ENCODE peak calls at places on chromosomes 5 and 9, in four cellular contexts. One of them, this sample, is unnamed.

GRCh38 chr9:135239769-135240141 is 152.3 kb downstream of the OLFM1 start:
- DNase-seq in fibroblast of pulmonary artery: no peak
- DNase-seq in body of pancreas: no peak
- DNase-seq in NCI-H1105 treated with DMSO at 0.1 percent for 48 hours: no peak
- DNase-seq in this sample: no peak

GRCh38 chr5:151298063-151298462 is 5.5 kb downstream of the SLC36A3 start:
- DNase-seq in fibroblast of pulmonary artery: peak; percentile 75
- DNase-seq in body of pancreas: peak; percentile 22
- DNase-seq in NCI-H1105 treated with DMSO at 0.1 percent for 48 hours: no peak
- DNase-seq in this sample: peak; percentile 6

GRCh38 chr9:128636556-128637530 is 19.8 kb downstream of the DYNC2I2 start:
- DNase-seq in fibroblast of pulmonary artery: no peak
- DNase-seq in body of pancreas: peak; percentile 23
- DNase-seq in NCI-H1105 treated with DMSO at 0.1 percent for 48 hours: peak; percentile 32
- DNase-seq in this sample: no peak

GRCh38 chr5:149831492-149831891 is 101.4 kb downstream of the PPARGC1B start:
- DNase-seq in fibroblast of pulmonary artery: peak; percentile 39
- DNase-seq in body of pancreas: no peak
- DNase-seq in NCI-H1105 treated with DMSO at 0.1 percent for 48 hours: no peak
- DNase-seq in this sample: no peak

GRCh38 chr9:26462213-26462612 is 430.4 kb downstream of the CAAP1 start:
- DNase-seq in fibroblast of pulmonary artery: no peak
- DNase-seq in body of pancreas: no peak
- DNase-seq in NCI-H1105 treated with DMSO at 0.1 percent for 48 hours: no peak
- DNase-seq in this sample: no peak

GRCh38 chr5:89473196-89473595 is 590.2 kb upstream of the MEF2C start:
- DNase-seq in fibroblast of pulmonary artery: peak; percentile 4
- DNase-seq in body of pancreas: no peak
- DNase-seq in NCI-H1105 treated with DMSO at 0.1 percent for 48 hours: no peak
- DNase-seq in this sample: no peak

GRCh38 chr9:115211413-115212204 is 93.7 kb upstream of the TNC start:
- DNase-seq in fibroblast of pulmonary artery: no peak
- DNase-seq in body of pancreas: no peak
- DNase-seq in NCI-H1105 treated with DMSO at 0.1 percent for 48 hours: no peak
- DNase-seq in this sample: no peak

GRCh38 chr5:164224772-164225171 is 719.4 kb downstream of the MAT2B start:
- DNase-seq in fibroblast of pulmonary artery: no peak
- DNase-seq in body of pancreas: no peak
- DNase-seq in NCI-H1105 treated with DMSO at 0.1 percent for 48 hours: no peak
- DNase-seq in this sample: no peak

GRCh38 chr5:143471666-143472411 is 68.4 kb upstream of the NR3C1 start:
- DNase-seq in fibroblast of pulmonary artery: no peak
- DNase-seq in body of pancreas: no peak
- DNase-seq in NCI-H1105 treated with DMSO at 0.1 percent for 48 hours: no peak
- DNase-seq in this sample: no peak

GRCh38 chr9:14533867-14534650 is 159.2 kb downstream of the ZDHHC21 start:
- DNase-seq in fibroblast of pulmonary artery: no peak
- DNase-seq in body of pancreas: no peak
- DNase-seq in NCI-H1105 treated with DMSO at 0.1 percent for 48 hours: no peak
- DNase-seq in this sample: no peak

GRCh38 chr9:35814106-35814840 is 569 bp downstream of the HINT2 start:
- DNase-seq in fibroblast of pulmonary artery: peak; percentile 44
- DNase-seq in body of pancreas: peak; percentile 68
- DNase-seq in NCI-H1105 treated with DMSO at 0.1 percent for 48 hours: peak; percentile 28
- DNase-seq in this sample: no peak

GRCh38 chr5:81482595-81482994 is 88.7 kb upstream of the ACOT12 start:
- DNase-seq in fibroblast of pulmonary artery: peak; percentile 19
- DNase-seq in body of pancreas: no peak
- DNase-seq in NCI-H1105 treated with DMSO at 0.1 percent for 48 hours: no peak
- DNase-seq in this sample: no peak

GRCh38 chr5:132069561-132069960 is 4.0 kb upstream of the CSF2 start:
- DNase-seq in fibroblast of pulmonary artery: no peak
- DNase-seq in body of pancreas: no peak
- DNase-seq in NCI-H1105 treated with DMSO at 0.1 percent for 48 hours: no peak
- DNase-seq in this sample: no peak

GRCh38 chr5:59745422-59745863 is 148.1 kb downstream of the PDE4D start:
- DNase-seq in fibroblast of pulmonary artery: peak; percentile 100
- DNase-seq in body of pancreas: peak; percentile 61
- DNase-seq in NCI-H1105 treated with DMSO at 0.1 percent for 48 hours: no peak
- DNase-seq in this sample: peak; percentile 34

GRCh38 chr9:7974335-7975005 is 174.9 kb upstream of the DMAC1 start:
- DNase-seq in fibroblast of pulmonary artery: no peak
- DNase-seq in body of pancreas: no peak
- DNase-seq in NCI-H1105 treated with DMSO at 0.1 percent for 48 hours: no peak
- DNase-seq in this sample: no peak

GRCh38 chr9:37451628-37452027 is 13.6 kb downstream of the ZBTB5 start:
- DNase-seq in fibroblast of pulmonary artery: no peak
- DNase-seq in body of pancreas: no peak
- DNase-seq in NCI-H1105 treated with DMSO at 0.1 percent for 48 hours: no peak
- DNase-seq in this sample: no peak

GRCh38 chr5:83777856-83778255 is 57.2 kb upstream of the HAPLN1 start:
- DNase-seq in fibroblast of pulmonary artery: peak; percentile 33
- DNase-seq in body of pancreas: no peak
- DNase-seq in NCI-H1105 treated with DMSO at 0.1 percent for 48 hours: no peak
- DNase-seq in this sample: no peak

GRCh38 chr9:92188969-92189781 is 74.0 kb upstream of the SPTLC1 start:
- DNase-seq in fibroblast of pulmonary artery: no peak
- DNase-seq in body of pancreas: no peak
- DNase-seq in NCI-H1105 treated with DMSO at 0.1 percent for 48 hours: no peak
- DNase-seq in this sample: no peak

GRCh38 chr9:105858877-105859276 is 164.5 kb downstream of the TMEM38B start:
- DNase-seq in fibroblast of pulmonary artery: no peak
- DNase-seq in body of pancreas: no peak
- DNase-seq in NCI-H1105 treated with DMSO at 0.1 percent for 48 hours: no peak
- DNase-seq in this sample: no peak

GRCh38 chr5:171541380-171541779 is 121.9 kb downstream of the FGF18 start:
- DNase-seq in fibroblast of pulmonary artery: no peak
- DNase-seq in body of pancreas: no peak
- DNase-seq in NCI-H1105 treated with DMSO at 0.1 percent for 48 hours: no peak
- DNase-seq in this sample: no peak

This sample was measured in NCI-H1436.